ENCODE peak calls at places on chromosomes 6 and 20, in seven cellular contexts. F is effector CD4-positive, alpha-beta T cell; M is ovary; P is substantia nigra; J is hepatic stellate cell; C is lower leg skin; S is EL. X is an unnamed sample.

GRCh38 chr6:166106076-166106686 is 61.5 kb downstream of the TBXT start:
- DNase-seq in F (peak), M (peak), P (peak), J (peak), C (peak), S (peak), X (no peak)

GRCh38 chr20:57383447-57384347 is 7.5 kb upstream of the RBM38 start:
- DNase-seq in F (no peak), M (no peak), P (no peak), J (no peak), C (no peak), S (no peak), X (no peak)

GRCh38 chr20:53795170-53795569 is 201.5 kb upstream of the ZNF217 start:
- DNase-seq in F (no peak), M (no peak), P (no peak), J (no peak), C (no peak), S (peak), X (no peak)

GRCh38 chr20:35947489-35947888 is 6.8 kb downstream of the SCAND1 start:
- DNase-seq in F (no peak), M (no peak), P (no peak), J (no peak), C (peak), S (peak), X (no peak)

GRCh38 chr20:50834599-50835005 is 39.7 kb downstream of the BCAS4 start:
- DNase-seq in F (no peak), M (no peak), P (no peak), J (no peak), C (no peak), S (peak), X (no peak)

GRCh38 chr6:138012682-138013081 is 94.5 kb downstream of the PERP start:
- DNase-seq in F (no peak), M (no peak), P (no peak), J (no peak), C (no peak), S (no peak), X (no peak)

GRCh38 chr6:147759088-147759487 is 250.6 kb downstream of the SAMD5 start:
- DNase-seq in F (no peak), M (no peak), P (no peak), J (no peak), C (no peak), S (no peak), X (no peak)

GRCh38 chr6:22612241-22612640 is 42.9 kb downstream of the HDGFL1 start:
- DNase-seq in F (no peak), M (no peak), P (no peak), J (no peak), C (no peak), S (no peak), X (no peak)

GRCh38 chr6:170180671-170181337 is 110.1 kb downstream of the DLL1 start:
- DNase-seq in F (no peak), M (no peak), P (no peak), J (no peak), C (peak), S (no peak), X (no peak)

GRCh38 chr6:79203753-79204253 is 30.7 kb downstream of the HMGN3 start:
- DNase-seq in F (no peak), M (no peak), P (no peak), J (no peak), C (no peak), S (no peak), X (no peak)

GRCh38 chr6:151141685-151142084 is 98.1 kb upstream of the AKAP12 start:
- DNase-seq in F (no peak), M (peak), P (no peak), J (peak), C (no peak), S (peak), X (no peak)

GRCh38 chr6:47852727-47853126 is 70.9 kb downstream of the OPN5 start:
- DNase-seq in F (no peak), M (no peak), P (no peak), J (no peak), C (no peak), S (no peak), X (no peak)

GRCh38 chr6:11414564-11414963 is 123.0 kb upstream of the TMEM170B start:
- DNase-seq in F (peak), M (no peak), P (no peak), J (no peak), C (no peak), S (no peak), X (peak)

GRCh38 chr6:71012871-71013456 is 56.1 kb upstream of the B3GAT2 start:
- DNase-seq in F (no peak), M (no peak), P (no peak), J (peak), C (no peak), S (peak), X (no peak)

X was measured in effector memory CD4-positive, alpha-beta T cell.